ENCODE peak calls at places on chromosome 17, in eight cellular contexts. S is SK-N-SH, I is ovary, Z is body of pancreas, F is esophagus squamous epithelium, K is GM13977, B is neural progenitor cell, J is lower lobe of right lung. O is an unnamed sample.

GRCh38 chr17:68621065-68621464 is 19.9 kb upstream of the FAM20A start:
- DNase-seq in K (no peak), J (no peak), B (no peak), Z (no peak), F (no peak), I (no peak), S (no peak), O (no peak)

GRCh38 chr17:82051776-82052637 is at the start of the genes GPS1 and RFNG:
- DNase-seq in K (peak), Z (peak), I (peak), S (peak), B (peak), J (peak), F (no peak), O (peak)

GRCh38 chr17:41767324-41768042 is 19.0 kb downstream of the JUP start:
- DNase-seq in J (no peak), I (no peak), F (no peak), K (no peak), Z (no peak), S (peak), B (no peak), O (no peak)

GRCh38 chr17:39527220-39527813 is 66.0 kb downstream of the CDK12 start:
- DNase-seq in Z (no peak), S (no peak), F (no peak), I (no peak), B (peak), K (no peak), J (no peak), O (no peak)

GRCh38 chr17:71830916-71831315 is 289.9 kb upstream of the SOX9 start:
- DNase-seq in I (no peak), J (no peak), S (no peak), Z (no peak), K (no peak), B (peak), F (no peak), O (no peak)

GRCh38 chr17:63774141-63774981 is at the start of gene DDX42:
- DNase-seq in F (peak), Z (peak), K (peak), I (peak), B (peak), S (peak), J (peak), O (no peak)

GRCh38 chr17:82127704-82128103 is 29.7 kb upstream of the FASN start:
- DNase-seq in I (no peak), B (no peak), F (no peak), Z (no peak), J (no peak), S (peak), K (no peak), O (peak)

GRCh38 chr17:75837899-75838298 is 6.3 kb downstream of the UNC13D start:
- DNase-seq in K (no peak), F (no peak), I (no peak), J (no peak), B (no peak), Z (no peak), S (no peak), O (no peak)

GRCh38 chr17:61486135-61487120 is 34.2 kb downstream of the TBX4 start:
- DNase-seq in J (no peak), K (no peak), B (peak), I (no peak), F (no peak), S (peak), Z (no peak), O (no peak)

GRCh38 chr17:17964710-17965109 is 7.5 kb downstream of the TOM1L2 start:
- DNase-seq in B (no peak), S (no peak), K (no peak), I (no peak), Z (no peak), J (no peak), F (no peak), O (no peak)

GRCh38 chr17:28086519-28086918 is 44.0 kb downstream of the NLK start:
- DNase-seq in Z (no peak), I (no peak), B (no peak), F (no peak), K (no peak), S (no peak), J (no peak), O (no peak)

GRCh38 chr17:7914771-7915610 is 1.1 kb downstream of the RNF227 start:
- DNase-seq in I (peak), Z (peak), B (no peak), F (no peak), K (no peak), J (no peak), S (no peak), O (no peak)

GRCh38 chr17:39939588-39940419 is 12.3 kb downstream of the LRRC3C start:
- DNase-seq in K (peak), F (no peak), J (no peak), B (peak), S (peak), Z (no peak), I (no peak), O (peak)

GRCh38 chr17:17836818-17837379 is at the start of gene SREBF1:
- DNase-seq in B (peak), J (peak), S (peak), F (no peak), Z (peak), I (peak), K (peak), O (peak)

GRCh38 chr17:64411999-64412771 is 21.5 kb upstream of the PECAM1 start:
- DNase-seq in B (peak), K (no peak), I (peak), F (no peak), Z (no peak), J (peak), S (no peak), O (no peak)

GRCh38 chr17:78397681-78398101 is 19.2 kb downstream of the PGS1 start:
- DNase-seq in K (no peak), Z (no peak), F (no peak), S (no peak), J (no peak), B (no peak), I (no peak), O (no peak)

GRCh38 chr17:18999911-19000310 is 4.7 kb downstream of the FAM83G start:
- DNase-seq in Z (no peak), S (no peak), F (no peak), J (no peak), I (no peak), B (no peak), K (no peak), O (no peak)

GRCh38 chr17:60416368-60416925 is 5.8 kb upstream of the CHCT1 start:
- DNase-seq in K (no peak), F (no peak), J (no peak), I (no peak), S (no peak), Z (no peak), B (no peak), O (no peak)

GRCh38 chr17:47188266-47188665 is 829 bp downstream of the CDC27 start:
- DNase-seq in K (peak), Z (no peak), F (no peak), I (no peak), J (no peak), S (peak), B (no peak), O (peak)

GRCh38 chr17:38416840-38417209 is 11.4 kb upstream of the ARHGAP23 start:
- DNase-seq in K (no peak), S (no peak), J (peak), B (no peak), Z (no peak), F (no peak), I (no peak), O (no peak)

GRCh38 chr17:6019959-6020358 is 50.2 kb upstream of the WSCD1 start:
- DNase-seq in F (no peak), Z (no peak), J (no peak), B (no peak), S (no peak), I (no peak), K (no peak), O (peak)

GRCh38 chr17:31575043-31575442 is 183.6 kb downstream of the RAB11FIP4 start:
- DNase-seq in B (no peak), I (no peak), J (no peak), S (no peak), F (no peak), K (no peak), Z (no peak), O (no peak)

GRCh38 chr17:10729334-10730193 is at the start of gene TMEM220:
- DNase-seq in J (peak), F (no peak), S (peak), B (peak), K (peak), Z (peak), I (peak), O (peak)

GRCh38 chr17:4502466-4503154 is 3.9 kb downstream of the SPNS2 start:
- DNase-seq in J (no peak), I (no peak), S (no peak), F (no peak), Z (no peak), K (no peak), B (no peak), O (no peak)

GRCh38 chr17:69539274-69539673 is 124.8 kb downstream of the MAP2K6 start:
- DNase-seq in Z (no peak), S (no peak), B (no peak), J (no peak), I (no peak), F (no peak), K (no peak), O (peak)

GRCh38 chr17:30921544-30922196 is at the start of gene ADAP2:
- DNase-seq in S (peak), F (no peak), J (peak), B (peak), K (peak), I (no peak), Z (peak), O (no peak)

GRCh38 chr17:83053779-83054451 is 25.5 kb upstream of the METRNL start:
- DNase-seq in S (no peak), Z (no peak), K (no peak), J (peak), F (no peak), B (no peak), I (peak), O (peak)

GRCh38 chr17:62614142-62614541 is 13.3 kb upstream of the MRC2 start:
- DNase-seq in B (no peak), Z (no peak), F (no peak), J (no peak), I (no peak), K (no peak), S (no peak), O (no peak)

GRCh38 chr17:42950044-42950783 is 14.0 kb downstream of the AARSD1 start:
- DNase-seq in I (no peak), F (no peak), S (no peak), Z (no peak), B (no peak), K (no peak), J (no peak), O (no peak)

GRCh38 chr17:7321466-7321865 is 6.3 kb upstream of the GPS2 start:
- DNase-seq in J (no peak), I (no peak), K (no peak), B (no peak), S (peak), F (no peak), Z (no peak), O (no peak)

GRCh38 chr17:43597624-43598358 is 51.7 kb upstream of the ETV4 start:
- DNase-seq in I (no peak), B (no peak), Z (no peak), K (no peak), J (no peak), F (no peak), S (no peak), O (no peak)

GRCh38 chr17:74868251-74868907 is 4.4 kb downstream of the FDXR start:
- DNase-seq in Z (no peak), F (no peak), B (no peak), K (no peak), S (no peak), J (no peak), I (no peak), O (no peak)

GRCh38 chr17:70040336-70040735 is 34.7 kb upstream of the KCNJ16 start:
- DNase-seq in I (no peak), K (no peak), J (no peak), F (no peak), B (no peak), Z (no peak), S (no peak), O (no peak)

GRCh38 chr17:39738568-39738901 is 797 bp downstream of the GRB7 start:
- DNase-seq in S (no peak), F (no peak), B (peak), K (peak), Z (peak), J (no peak), I (no peak), O (peak)

GRCh38 chr17:79919164-79919585 is 79.9 kb upstream of the CBX4 start:
- DNase-seq in Z (peak), K (no peak), F (no peak), S (peak), B (no peak), I (peak), J (peak), O (no peak)

GRCh38 chr17:3761061-3761917 is 37.6 kb downstream of the HASPIN start:
- DNase-seq in F (no peak), B (no peak), K (no peak), J (no peak), I (no peak), S (no peak), Z (no peak), O (no peak)

GRCh38 chr17:45232514-45233422 is 11.1 kb downstream of the FMNL1 start:
- DNase-seq in K (no peak), I (no peak), F (no peak), Z (no peak), J (no peak), B (no peak), S (no peak), O (no peak)

GRCh38 chr17:45229681-45230409 is 8.2 kb downstream of the FMNL1 start:
- DNase-seq in Z (no peak), F (no peak), B (no peak), S (no peak), I (no peak), J (no peak), K (peak), O (peak)

GRCh38 chr17:45230410-45230786 is 8.7 kb downstream of the FMNL1 start:
- DNase-seq in S (no peak), F (no peak), J (no peak), Z (no peak), B (no peak), K (no peak), I (no peak), O (no peak)

GRCh38 chr17:45230787-45231480 is 9.2 kb downstream of the FMNL1 start:
- DNase-seq in Z (no peak), S (peak), B (no peak), I (no peak), K (no peak), F (no peak), J (no peak), O (no peak)

GRCh38 chr17:45231481-45232116 is 9.9 kb downstream of the FMNL1 start:
- DNase-seq in F (no peak), K (no peak), B (peak), J (no peak), Z (no peak), I (no peak), S (peak), O (peak)
- TF ChIP-seq CTCF in F (no peak), K (peak), B (peak), J (peak), Z (peak), I (no peak), S (peak), O (peak)

GRCh38 chr17:36124879-36125824 is 21.5 kb downstream of the CCL4 start:
- DNase-seq in Z (no peak), B (peak), F (no peak), K (no peak), S (no peak), I (no peak), J (no peak), O (no peak)
- TF ChIP-seq CTCF in Z (no peak), B (peak), F (no peak), K (no peak), S (no peak), I (no peak), J (no peak), O (no peak)

GRCh38 chr17:164536-165235 is 16.8 kb downstream of the DOC2B start:
- DNase-seq in Z (peak), I (peak), K (peak), F (no peak), J (no peak), S (peak), B (peak), O (peak)
- TF ChIP-seq CTCF in Z (peak), I (peak), K (peak), F (peak), J (peak), S (peak), B (peak), O (peak)

GRCh38 chr17:36008998-36009665 is 7.8 kb upstream of the CCL15 start:
- DNase-seq in I (no peak), J (no peak), F (no peak), S (peak), K (no peak), Z (no peak), B (no peak), O (peak)
- TF ChIP-seq CTCF in I (no peak), J (peak), F (no peak), S (peak), K (peak), Z (no peak), B (peak), O (peak)

GRCh38 chr17:77365584-77366186 is 224.9 kb downstream of the SEC14L1 start:
- DNase-seq in Z (peak), B (no peak), S (peak), I (peak), J (no peak), F (no peak), K (no peak), O (peak)

GRCh38 chr17:77364381-77364911 is 223.7 kb downstream of the SEC14L1 start:
- DNase-seq in S (no peak), F (no peak), J (no peak), Z (no peak), K (no peak), B (no peak), I (peak), O (no peak)

GRCh38 chr17:77364941-77365583 is 224.3 kb downstream of the SEC14L1 start:
- DNase-seq in Z (no peak), K (no peak), S (no peak), B (no peak), F (no peak), I (no peak), J (no peak), O (no peak)

GRCh38 chr17:77366206-77366557 is 225.4 kb downstream of the SEC14L1 start:
- DNase-seq in Z (peak), J (no peak), S (no peak), K (no peak), F (no peak), I (no peak), B (no peak), O (no peak)

GRCh38 chr17:77366558-77367245 is 225.9 kb downstream of the SEC14L1 start:
- DNase-seq in Z (peak), J (no peak), B (no peak), S (peak), K (no peak), I (peak), F (no peak), O (peak)
- TF ChIP-seq CTCF in Z (peak), J (no peak), B (no peak), S (no peak), K (no peak), I (no peak), F (no peak), O (no peak)

GRCh38 chr17:32941419-32942032 is 13.6 kb downstream of the TMEM98 start:
- DNase-seq in J (no peak), I (no peak), B (no peak), K (no peak), Z (no peak), S (no peak), F (no peak), O (no peak)
- TF ChIP-seq CTCF in J (peak), I (no peak), B (peak), K (peak), Z (peak), S (peak), F (no peak), O (peak)